ENCODE peak calls at places on chromosomes 12 and 14, in five cellular contexts. One of them, this sample, is unnamed. For H3K4me1, the result is how much of the 10 kb centered on the place peaks cover.

GRCh38 chr12:102847131-102847530 is 69.9 kb downstream of the PAH start:
- DNase-seq in HCT116: no peak
- DNase-seq in GM23248: peak
- DNase-seq in keratinocyte: no peak
- DNase-seq in IMR-90: no peak
- DNase-seq in this sample: no peak

GRCh38 chr12:94768398-94769039 is 118.2 kb upstream of the TMCC3 start:
- DNase-seq in keratinocyte: no peak
- DNase-seq in GM23248: no peak
- DNase-seq in IMR-90: no peak
- DNase-seq in HCT116: no peak
- DNase-seq in this sample: no peak

GRCh38 chr12:32399373-32400113 is at the start of gene FGD4:
- DNase-seq in IMR-90: peak
- DNase-seq in GM23248: peak
- DNase-seq in keratinocyte: no peak
- DNase-seq in HCT116: peak
- DNase-seq in this sample: peak

GRCh38 chr12:77202457-77203060 is 137.2 kb upstream of the E2F7 start:
- DNase-seq in GM23248: peak
- DNase-seq in keratinocyte: no peak
- DNase-seq in IMR-90: no peak
- DNase-seq in HCT116: no peak
- DNase-seq in this sample: no peak

GRCh38 chr14:75339059-75339458 is 60.4 kb downstream of the FOS start:
- DNase-seq in keratinocyte: no peak
- DNase-seq in HCT116: no peak
- DNase-seq in IMR-90: peak
- DNase-seq in GM23248: peak
- DNase-seq in this sample: no peak

GRCh38 chr12:58450868-58451482 is 469.3 kb downstream of the LRIG3 start:
- DNase-seq in IMR-90: no peak
- DNase-seq in GM23248: no peak
- DNase-seq in keratinocyte: no peak
- DNase-seq in HCT116: no peak
- DNase-seq in this sample: no peak

GRCh38 chr12:43069768-43070221 is 480.2 kb upstream of the PRICKLE1 start:
- DNase-seq in IMR-90: peak
- DNase-seq in GM23248: peak
- DNase-seq in HCT116: no peak
- DNase-seq in keratinocyte: no peak
- DNase-seq in this sample: no peak

GRCh38 chr12:43847427-43847826 is 11.5 kb downstream of the TMEM117 start:
- DNase-seq in HCT116: no peak
- DNase-seq in keratinocyte: peak
- DNase-seq in GM23248: peak
- DNase-seq in IMR-90: peak
- DNase-seq in this sample: no peak

GRCh38 chr14:67359319-67359774 is 257 bp downstream of the ATP6V1D start:
- DNase-seq in keratinocyte: no peak
- DNase-seq in GM23248: peak
- DNase-seq in IMR-90: peak
- DNase-seq in HCT116: no peak
- DNase-seq in this sample: no peak

GRCh38 chr12:79934309-79935020 is 432 bp downstream of the PPP1R12A start:
- DNase-seq in HCT116: no peak
- DNase-seq in IMR-90: peak
- DNase-seq in GM23248: no peak
- DNase-seq in keratinocyte: no peak
- DNase-seq in this sample: no peak

GRCh38 chr12:92953747-92954146 is 24.7 kb upstream of the EEA1 start:
- DNase-seq in GM23248: no peak
- DNase-seq in HCT116: no peak
- DNase-seq in IMR-90: no peak
- DNase-seq in keratinocyte: no peak
- DNase-seq in this sample: no peak

GRCh38 chr12:3097186-3097804 is 20.1 kb downstream of the TSPAN9 start:
- DNase-seq in GM23248: no peak
- DNase-seq in keratinocyte: no peak
- DNase-seq in IMR-90: peak
- DNase-seq in HCT116: no peak
- DNase-seq in this sample: peak

GRCh38 chr12:68432622-68433021 is 100.5 kb upstream of the MDM1 start:
- DNase-seq in GM23248: no peak
- DNase-seq in IMR-90: peak
- DNase-seq in keratinocyte: no peak
- DNase-seq in HCT116: no peak
- DNase-seq in this sample: no peak

GRCh38 chr12:25276199-25276937 is 25.6 kb upstream of the KRAS start:
- DNase-seq in IMR-90: peak
- DNase-seq in keratinocyte: peak
- DNase-seq in HCT116: peak
- DNase-seq in GM23248: peak
- DNase-seq in this sample: no peak

GRCh38 chr14:28098863-28099262 is 667.7 kb upstream of the FOXG1 start:
- DNase-seq in keratinocyte: no peak
- DNase-seq in HCT116: no peak
- DNase-seq in IMR-90: no peak
- DNase-seq in GM23248: no peak
- DNase-seq in this sample: no peak

GRCh38 chr12:87227157-87227556 is 802.0 kb downstream of the C12orf50 start:
- DNase-seq in GM23248: peak
- DNase-seq in keratinocyte: no peak
- DNase-seq in IMR-90: peak
- DNase-seq in HCT116: no peak
- DNase-seq in this sample: no peak

GRCh38 chr14:92726135-92726932 is 22.1 kb downstream of the LGMN start:
- DNase-seq in keratinocyte: no peak
- DNase-seq in HCT116: peak
- DNase-seq in GM23248: peak
- DNase-seq in IMR-90: peak
- DNase-seq in this sample: peak

GRCh38 chr12:117098071-117098360 is 1.2 kb downstream of the TESC start:
- DNase-seq in HCT116: no peak
- DNase-seq in GM23248: no peak
- DNase-seq in IMR-90: no peak
- DNase-seq in keratinocyte: no peak
- DNase-seq in this sample: no peak

GRCh38 chr14:55717621-55718020 is 137.6 kb downstream of the KTN1 start:
- DNase-seq in keratinocyte: no peak
- DNase-seq in IMR-90: no peak
- DNase-seq in HCT116: no peak
- DNase-seq in GM23248: no peak
- DNase-seq in this sample: no peak

GRCh38 chr12:121580959-121581680 is at the start of gene KDM2B:
- DNase-seq in GM23248: peak
- DNase-seq in HCT116: no peak
- DNase-seq in keratinocyte: no peak
- DNase-seq in IMR-90: peak
- DNase-seq in this sample: no peak

GRCh38 chr14:39956372-39956771 is 524.1 kb upstream of the FBXO33 start:
- DNase-seq in GM23248: no peak
- DNase-seq in IMR-90: no peak
- DNase-seq in keratinocyte: no peak
- DNase-seq in HCT116: peak
- DNase-seq in this sample: no peak

GRCh38 chr14:23577004-23577681 is 1.4 kb downstream of the JPH4 start:
- DNase-seq in keratinocyte: no peak
- DNase-seq in HCT116: no peak
- DNase-seq in GM23248: peak
- DNase-seq in IMR-90: no peak
- DNase-seq in this sample: no peak

GRCh38 chr14:49017451-49017850 is 568.7 kb downstream of the RPS29 start:
- DNase-seq in HCT116: no peak
- DNase-seq in IMR-90: no peak
- DNase-seq in GM23248: no peak
- DNase-seq in keratinocyte: no peak
- DNase-seq in this sample: no peak

GRCh38 chr12:70052476-70052875 is 190.8 kb upstream of the CNOT2 start:
- DNase-seq in IMR-90: no peak
- DNase-seq in keratinocyte: no peak
- DNase-seq in HCT116: no peak
- DNase-seq in GM23248: no peak
- DNase-seq in this sample: no peak

GRCh38 chr14:100822921-100823320 is 3.0 kb upstream of the MEG3 start:
- DNase-seq in keratinocyte: no peak
- DNase-seq in IMR-90: peak
- DNase-seq in HCT116: no peak
- DNase-seq in GM23248: no peak
- DNase-seq in this sample: peak

GRCh38 chr12:47017901-47018479 is 61.4 kb upstream of the PCED1B start:
- DNase-seq in keratinocyte: peak
- DNase-seq in HCT116: no peak
- DNase-seq in GM23248: peak
- DNase-seq in IMR-90: peak
- DNase-seq in this sample: no peak

GRCh38 chr12:124650912-124651311 is 83.5 kb upstream of the NCOR2 start:
- DNase-seq in keratinocyte: no peak
- DNase-seq in HCT116: no peak
- DNase-seq in IMR-90: no peak
- DNase-seq in GM23248: no peak
- DNase-seq in this sample: no peak

GRCh38 chr14:29681308-29681707 is 246.3 kb downstream of the PRKD1 start:
- DNase-seq in GM23248: peak
- DNase-seq in keratinocyte: no peak
- DNase-seq in HCT116: no peak
- DNase-seq in IMR-90: peak
- DNase-seq in this sample: no peak

GRCh38 chr12:49553512-49554088 is 14.3 kb downstream of the MCRS1 start:
- DNase-seq in GM23248: peak
- DNase-seq in HCT116: peak
- DNase-seq in keratinocyte: no peak
- DNase-seq in IMR-90: no peak
- DNase-seq in this sample: no peak

GRCh38 chr12:124188561-124189405 is 106.1 kb upstream of the RFLNA start:
- DNase-seq in HCT116: no peak
- DNase-seq in IMR-90: no peak
- DNase-seq in keratinocyte: no peak
- DNase-seq in GM23248: no peak
- DNase-seq in this sample: no peak

GRCh38 chr12:31578632-31579031 is 12.3 kb downstream of the DENND5B start:
- DNase-seq in keratinocyte: no peak
- DNase-seq in IMR-90: peak
- DNase-seq in GM23248: peak
- DNase-seq in HCT116: no peak
- DNase-seq in this sample: no peak

GRCh38 chr14:33509927-33510535 is 440.8 kb downstream of the EGLN3 start:
- DNase-seq in IMR-90: no peak
- DNase-seq in keratinocyte: no peak
- DNase-seq in GM23248: peak
- DNase-seq in HCT116: no peak
- DNase-seq in this sample: no peak

GRCh38 chr12:88665051-88665450 is 84.8 kb upstream of the KITLG start:
- DNase-seq in GM23248: peak
- DNase-seq in HCT116: no peak
- DNase-seq in IMR-90: peak
- DNase-seq in keratinocyte: no peak
- DNase-seq in this sample: no peak

GRCh38 chr12:77667101-77667500 is 163.6 kb upstream of the NAV3 start:
- DNase-seq in keratinocyte: no peak
- DNase-seq in GM23248: no peak
- DNase-seq in HCT116: no peak
- DNase-seq in IMR-90: peak
- DNase-seq in this sample: no peak

GRCh38 chr12:54386781-54387467 is 2.4 kb upstream of the ZNF385A start:
- DNase-seq in keratinocyte: no peak
- DNase-seq in GM23248: no peak
- DNase-seq in IMR-90: no peak
- DNase-seq in HCT116: no peak
- DNase-seq in this sample: no peak
- H3K4me3 ChIP-seq in keratinocyte: no peak
- H3K4me3 ChIP-seq in GM23248: no peak
- H3K4me3 ChIP-seq in IMR-90: no peak
- H3K4me3 ChIP-seq in HCT116: no peak
- H3K4me3 ChIP-seq in this sample: no peak

GRCh38 chr12:100995201-100995600 is 200.6 kb downstream of the ANO4 start:
- DNase-seq in HCT116: no peak
- DNase-seq in keratinocyte: no peak
- DNase-seq in GM23248: peak
- DNase-seq in IMR-90: peak
- DNase-seq in this sample: no peak
- H3K4me1 ChIP-seq in HCT116: under half
- H3K4me1 ChIP-seq in keratinocyte: under half
- H3K4me1 ChIP-seq in GM23248: under half
- H3K4me1 ChIP-seq in IMR-90: under half
- H3K4me1 ChIP-seq in this sample: under half

DNA sequence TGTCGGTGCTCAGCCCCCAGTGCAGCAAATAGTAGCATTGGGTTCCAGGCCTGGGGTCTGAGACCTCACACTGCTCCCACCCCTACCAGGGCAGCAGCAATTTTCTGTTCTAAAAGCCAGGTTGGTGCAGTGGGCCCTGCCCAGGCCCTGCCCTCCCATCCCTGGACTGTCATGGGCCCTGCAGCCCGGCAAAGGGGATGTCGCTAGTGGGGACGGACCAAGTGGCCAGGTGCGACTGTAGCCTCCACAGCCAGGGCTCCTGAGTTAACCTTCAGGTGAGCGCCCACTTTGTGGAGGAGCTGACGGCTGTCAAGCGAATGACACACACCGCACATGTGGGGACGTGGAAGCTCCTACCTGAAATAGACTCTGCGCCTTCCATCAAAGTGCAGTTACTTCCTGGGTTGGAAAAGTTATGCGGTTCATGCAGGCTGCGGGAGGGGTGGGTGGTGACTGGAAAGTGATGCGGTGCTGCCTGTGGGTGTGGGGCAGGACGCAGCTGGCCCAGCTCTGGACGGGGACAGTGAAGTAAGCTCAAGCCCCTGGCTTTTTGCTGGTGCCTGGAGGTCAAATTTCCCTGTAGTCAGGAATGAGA is 1.5 kb downstream of the INF2 start:
- DNase-seq in HCT116: no peak
- DNase-seq in IMR-90: no peak
- DNase-seq in GM23248: no peak
- DNase-seq in keratinocyte: no peak
- DNase-seq in this sample: no peak
- H3K9ac ChIP-seq in HCT116: peak
- H3K9ac ChIP-seq in IMR-90: peak
- H3K9ac ChIP-seq in GM23248: peak
- H3K9ac ChIP-seq in keratinocyte: peak
- H3K9ac ChIP-seq in this sample: no peak

GRCh38 chr12:127230843-127231260 is 1036.1 kb upstream of the TMEM132C start:
- DNase-seq in GM23248: peak
- DNase-seq in keratinocyte: peak
- DNase-seq in IMR-90: peak
- DNase-seq in HCT116: peak
- DNase-seq in this sample: no peak
- H3K4me3 ChIP-seq in GM23248: peak
- H3K4me3 ChIP-seq in keratinocyte: no peak
- H3K4me3 ChIP-seq in IMR-90: no peak
- H3K4me3 ChIP-seq in HCT116: no peak
- H3K4me3 ChIP-seq in this sample: no peak